ENCODE peak calls at places on chromosomes 11 and 22, in five cellular contexts. D is NT2/D1, M is adipocyte, N is left lung, W is PC-9. C is an unnamed sample.

GRCh38 chr11:76672431-76673163 is 2.0 kb upstream of the LRRC32 start:
- DNase-seq in M (no peak), N (peak; percentile 60), W (no peak), D (no peak), C (no peak)

GRCh38 chr22:39558254-39558727 is 12.3 kb upstream of the CACNA1I start:
- DNase-seq in N (no peak), D (no peak), M (peak; percentile 31), W (no peak), C (no peak)

GRCh38 chr11:123454060-123454651 is 24.1 kb downstream of the GRAMD1B start:
- DNase-seq in N (no peak), M (peak; percentile 59), W (peak; percentile 88), D (no peak), C (no peak)

GRCh38 chr11:19777032-19777341 is 64.3 kb downstream of the NAV2 start:
- DNase-seq in N (peak; percentile 83), W (peak; percentile 33), M (peak; percentile 73), D (no peak), C (no peak)

GRCh38 chr22:29311468-29312217 is 3.9 kb downstream of the RASL10A start:
- DNase-seq in N (peak; percentile 82), M (no peak), W (no peak), D (no peak), C (peak; percentile 75)

GRCh38 chr11:75534291-75535038 is 8.7 kb upstream of the GDPD5 start:
- DNase-seq in W (peak; percentile 29), M (no peak), N (peak; percentile 10), D (no peak), C (no peak)

GRCh38 chr22:19965771-19966709 is 24.4 kb upstream of the TXNRD2 start:
- DNase-seq in M (peak; percentile 26), N (peak; percentile 54), W (no peak), D (no peak), C (no peak)

GRCh38 chr11:97854877-97855276 is 1165.9 kb upstream of the CNTN5 start:
- DNase-seq in W (no peak), D (no peak), M (no peak), N (peak; percentile 24), C (no peak)

GRCh38 chr22:41619979-41620645 is 731 bp downstream of the DESI1 start:
- DNase-seq in D (peak; percentile 5), N (peak; percentile 83), M (peak; percentile 61), W (peak; percentile 46), C (peak; percentile 73)

GRCh38 chr22:17831527-17832251 is 57.4 kb upstream of the BID start:
- DNase-seq in M (no peak), W (no peak), D (no peak), N (no peak), C (peak; percentile 42)

GRCh38 chr11:1751999-1752906 is 1.9 kb upstream of the IFITM10 start:
- DNase-seq in N (peak; percentile 79), W (no peak), M (no peak), D (no peak), C (no peak)

GRCh38 chr11:1750481-1750839 is at the start of gene IFITM10:
- DNase-seq in M (no peak), D (no peak), W (no peak), N (peak; percentile 79), C (no peak)

GRCh38 chr11:1752907-1753425 is 2.6 kb upstream of the IFITM10 start:
- DNase-seq in M (no peak), N (no peak), D (no peak), W (no peak), C (no peak)

GRCh38 chr11:1750840-1751520 is 585 bp upstream of the IFITM10 start:
- DNase-seq in D (no peak), W (no peak), N (peak; percentile 80), M (no peak), C (peak; percentile 70)

DNA sequence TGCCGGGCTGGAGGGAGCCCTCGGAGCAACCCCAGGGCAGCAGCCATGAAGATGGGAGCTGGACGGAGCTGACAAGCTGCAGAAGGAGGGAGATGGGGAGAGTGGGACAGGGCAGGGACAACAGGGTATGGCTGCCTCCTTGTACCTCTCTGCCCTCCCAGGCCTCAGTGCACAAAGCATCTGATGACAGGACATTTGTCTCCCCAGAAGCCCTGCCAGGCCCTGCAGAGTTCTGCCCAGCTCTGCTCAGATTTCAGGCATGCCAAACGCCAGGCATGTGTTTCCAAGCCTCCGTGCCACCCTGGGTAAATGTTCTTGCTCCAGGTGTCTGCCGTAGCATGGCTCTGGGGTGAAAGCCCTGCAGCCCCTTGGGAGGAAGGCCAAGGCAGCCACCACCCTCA is 1.1 kb upstream of the IFITM10 start:
- DNase-seq in N (no peak), D (no peak), M (no peak), W (no peak), C (peak; percentile 65)
- H3K4me1 ChIP-seq in N (peaks cover 86% of the 10 kb centered on the region), D (peaks cover 21% of the 10 kb centered on the region), M (peaks cover 32% of the 10 kb centered on the region), W (no peaks in the 10 kb centered on the region), C (peaks cover 60% of the 10 kb centered on the region)

DNA sequence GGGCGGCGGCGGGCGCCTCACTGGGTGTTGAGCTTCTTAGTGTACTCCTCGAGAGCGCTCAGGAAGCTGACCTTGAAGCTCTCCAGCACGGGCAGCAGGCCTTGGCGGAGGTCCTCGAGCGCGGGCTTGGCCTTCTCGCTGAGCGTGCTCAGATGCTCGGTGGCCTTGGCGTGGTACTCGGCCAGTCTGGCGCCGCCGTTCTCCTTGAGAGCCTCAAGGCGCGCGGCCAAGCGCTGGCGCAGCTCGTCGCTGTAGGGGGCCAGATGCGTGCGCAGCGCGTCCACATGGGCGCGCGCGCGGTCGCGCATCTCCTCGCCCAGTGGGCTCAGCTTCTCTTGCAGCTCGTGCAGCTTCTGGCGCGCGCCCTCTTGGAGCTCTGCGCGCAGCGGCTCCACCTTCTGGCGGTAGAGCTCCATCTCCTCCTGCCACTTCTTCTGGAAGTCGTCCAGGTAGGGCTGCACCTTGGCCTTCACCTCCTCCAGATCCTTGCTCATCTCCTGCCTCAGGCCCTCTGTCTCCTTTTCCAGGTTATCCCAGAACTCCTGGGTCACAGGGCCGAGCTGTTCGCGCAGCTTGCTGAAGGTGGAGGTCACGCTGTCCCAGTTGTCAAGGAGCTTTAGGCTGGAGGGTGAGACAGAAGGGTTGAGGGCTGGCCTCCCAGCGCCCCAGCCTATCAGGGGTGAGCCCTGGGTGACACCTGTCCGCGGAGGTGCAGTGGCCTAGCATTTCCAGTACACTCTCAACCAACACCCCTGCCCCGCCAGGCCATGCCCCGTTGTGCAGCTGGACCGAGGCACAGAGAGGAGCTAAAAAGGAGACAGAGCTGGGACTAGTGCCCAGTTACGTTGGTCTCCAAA is 1.4 kb downstream of the APOA1 start:
- DNase-seq in M (peak; percentile 92), N (peak; percentile 94), D (peak; percentile 73), W (peak; percentile 79), C (peak; percentile 83)
- H3K4me1 ChIP-seq in M (peaks cover 15% of the 10 kb centered on the region), N (peaks cover 25% of the 10 kb centered on the region), D (peaks cover 21% of the 10 kb centered on the region), W (peaks cover 8% of the 10 kb centered on the region), C (peaks cover 15% of the 10 kb centered on the region)

GRCh38 chr11:117859061-117859460 is 17.4 kb downstream of the FXYD6 start:
- DNase-seq in D (no peak), N (no peak), W (no peak), M (no peak), C (no peak)

GRCh38 chr11:117856252-117856651 is 20.2 kb downstream of the FXYD6 start:
- DNase-seq in N (no peak), M (no peak), D (no peak), W (no peak), C (no peak)

GRCh38 chr11:117857734-117858369 is 18.6 kb downstream of the FXYD6 start:
- DNase-seq in M (no peak), D (no peak), N (no peak), W (no peak), C (no peak)

GRCh38 chr11:117855452-117855851 is 21.0 kb downstream of the FXYD6 start:
- DNase-seq in W (no peak), N (no peak), M (no peak), D (no peak), C (no peak)

DNA sequence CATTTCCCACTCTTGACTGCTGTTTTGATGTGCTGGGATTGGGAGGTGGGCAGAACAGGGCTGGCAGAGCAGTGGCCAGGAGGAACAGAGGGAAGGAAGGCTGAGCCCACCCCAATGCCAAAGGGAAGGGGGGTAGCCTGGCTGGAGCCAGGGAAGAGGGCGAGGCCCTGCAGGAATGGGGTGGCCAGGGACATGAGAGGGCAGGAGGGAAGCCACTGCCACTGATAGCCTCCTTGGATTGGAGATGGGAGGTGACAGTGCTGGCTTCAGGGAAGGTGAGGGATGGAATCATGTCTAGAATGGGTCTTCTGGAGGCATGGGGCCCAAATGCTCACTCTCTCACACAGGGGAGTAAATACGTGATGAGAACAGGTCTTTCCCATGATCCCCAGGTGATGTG is 19.6 kb downstream of the FXYD6 start:
- DNase-seq in N (no peak), D (no peak), W (no peak), M (no peak), C (no peak)
- H3K4me1 ChIP-seq in N (peaks cover 29% of the 10 kb centered on the region), D (peaks cover 6% of the 10 kb centered on the region), W (no peaks in the 10 kb centered on the region), M (no peaks in the 10 kb centered on the region), C (no peaks in the 10 kb centered on the region)

DNA sequence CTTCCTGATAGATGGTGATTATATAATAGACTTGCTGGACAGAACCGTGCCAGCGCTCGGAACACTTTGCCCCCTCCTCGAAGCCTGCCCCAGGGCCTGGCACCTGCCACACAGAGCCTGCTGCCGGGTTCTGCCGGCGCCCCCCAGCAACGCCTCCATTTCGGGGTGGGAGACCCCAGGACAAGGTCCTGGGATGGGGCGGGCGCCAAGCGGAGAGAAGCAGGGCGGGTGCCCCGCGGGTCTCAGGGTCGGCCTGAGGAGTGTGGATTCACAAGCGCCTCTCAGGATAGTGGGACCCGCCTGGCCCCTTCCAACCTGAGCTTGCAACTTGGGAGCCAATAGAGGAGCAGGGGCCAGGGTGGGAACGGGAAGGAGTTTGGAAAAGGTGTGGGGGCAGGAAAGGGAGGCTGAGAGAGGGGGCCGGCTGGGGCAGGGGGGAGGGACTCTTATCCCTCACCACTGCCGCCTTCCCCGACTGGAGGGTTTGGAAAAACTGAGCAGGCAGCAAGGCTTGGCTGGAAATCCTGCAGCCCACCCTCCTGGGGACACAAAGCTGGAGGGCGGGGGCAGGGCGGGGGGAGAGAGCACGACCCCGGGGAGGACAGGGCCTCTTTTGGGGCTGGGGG is 3.3 kb upstream of the BCL9L start:
- DNase-seq in N (peak; percentile 88), D (no peak), W (no peak), M (peak; percentile 79), C (peak; percentile 51)
- H3K4me1 ChIP-seq in N (peaks cover 47% of the 10 kb centered on the region), D (peaks cover 8% of the 10 kb centered on the region), W (peaks cover 39% of the 10 kb centered on the region), M (peaks cover 27% of the 10 kb centered on the region), C (peaks cover 45% of the 10 kb centered on the region)

DNA sequence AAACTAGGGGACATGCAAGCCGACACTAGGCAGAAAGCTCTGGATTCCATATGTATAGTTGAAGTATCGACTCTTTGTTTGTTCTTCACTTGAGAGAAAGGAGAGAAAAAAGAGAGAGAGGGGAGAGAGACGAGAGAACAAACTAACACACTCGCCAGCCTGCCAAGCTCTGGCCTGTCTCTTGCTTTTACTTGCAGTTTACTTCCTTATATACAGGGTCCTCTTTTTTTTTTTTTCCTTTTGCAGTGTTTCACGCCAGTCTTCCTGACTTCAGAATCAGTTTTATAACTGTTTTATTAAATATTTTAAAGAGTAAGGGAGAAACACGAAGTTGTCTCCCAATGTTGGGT is 19.9 kb downstream of the TEAD1 start:
- DNase-seq in M (peak; percentile 62), N (no peak), D (no peak), W (no peak), C (peak; percentile 33)
- H3K4me1 ChIP-seq in M (peaks cover 66% of the 10 kb centered on the region), N (peaks cover 39% of the 10 kb centered on the region), D (peaks cover 5% of the 10 kb centered on the region), W (peaks cover 96% of the 10 kb centered on the region), C (peaks cover 49% of the 10 kb centered on the region)

GRCh38 chr11:26944866-26945664 is 48.8 kb upstream of the FIBIN start:
- DNase-seq in M (peak; percentile 68), D (no peak), W (no peak), N (no peak), C (no peak)
- H3K4me1 ChIP-seq in M (peaks cover 65% of the 10 kb centered on the region), D (no peaks in the 10 kb centered on the region), W (no peaks in the 10 kb centered on the region), N (no peaks in the 10 kb centered on the region), C (peaks cover 49% of the 10 kb centered on the region)

C was measured in tibial artery.